ENCODE peak calls at places on chromosomes 7 and 10, in seven cellular contexts. W is left ventricle myocardium inferior, V is small intestine, S is mesendoderm, A is body of pancreas, U is SJSA1, P is right lobe of liver. N is an unnamed sample.

GRCh38 chr7:106848851-106849442 is 16.1 kb upstream of the PIK3CG start:
- DNase-seq in A (no peak), P (no peak), U (peak; percentile 83), V (no peak), S (peak; percentile 30), W (no peak), N (no peak)

GRCh38 chr10:7789390-7789789 is 1.4 kb downstream of the ATP5F1C start:
- DNase-seq in U (no peak), W (peak; percentile 49), V (peak; percentile 21), A (no peak), P (peak; percentile 34), S (peak; percentile 11), N (peak; percentile 49)

GRCh38 chr10:59750155-59750945 is 2.9 kb downstream of the MRLN start:
- DNase-seq in W (no peak), V (no peak), U (no peak), S (no peak), A (no peak), P (no peak), N (peak; percentile 31)

GRCh38 chr10:132306951-132307751 is 599 bp downstream of the STK32C start:
- DNase-seq in A (peak; percentile 65), W (peak; percentile 33), P (peak; percentile 68), S (peak; percentile 35), V (peak; percentile 27), U (no peak), N (peak; percentile 79)

GRCh38 chr10:127878474-127879055 is 14.2 kb downstream of the CLRN3 start:
- DNase-seq in W (no peak), S (no peak), A (no peak), U (no peak), P (no peak), V (no peak), N (no peak)

GRCh38 chr7:154473360-154473759 is 421.2 kb downstream of the DPP6 start:
- DNase-seq in V (no peak), P (no peak), U (no peak), A (no peak), W (no peak), S (no peak), N (no peak)

GRCh38 chr7:66099551-66100407 is 14.9 kb upstream of the CRCP start:
- DNase-seq in A (peak; percentile 81), V (peak; percentile 95), U (peak; percentile 72), P (peak; percentile 47), S (peak; percentile 93), W (peak; percentile 41), N (peak; percentile 77)

GRCh38 chr10:89301231-89301630 is 615 bp upstream of the IFIT2 start:
- DNase-seq in S (no peak), A (no peak), W (no peak), U (peak; percentile 35), V (peak; percentile 54), P (no peak), N (no peak)

GRCh38 chr10:102675887-102676616 is 31.8 kb downstream of the TRIM8 start:
- DNase-seq in A (no peak), V (no peak), U (peak; percentile 91), S (no peak), W (no peak), P (no peak), N (no peak)

GRCh38 chr10:119237722-119238436 is 30.5 kb downstream of the GRK5 start:
- DNase-seq in A (no peak), W (no peak), S (peak; percentile 40), U (no peak), P (no peak), V (peak; percentile 58), N (no peak)

GRCh38 chr7:36388423-36388822 is 1.2 kb upstream of the ANLN start:
- DNase-seq in V (no peak), S (no peak), P (no peak), A (no peak), U (no peak), W (no peak), N (no peak)

GRCh38 chr10:79221110-79222051 is 125.9 kb upstream of the PPIF start:
- DNase-seq in W (peak; percentile 83), S (peak; percentile 35), P (no peak), A (peak; percentile 69), U (no peak), V (peak; percentile 75), N (peak; percentile 95)

GRCh38 chr7:16129431-16130126 is 291.8 kb downstream of the CRPPA start:
- DNase-seq in P (no peak), A (no peak), U (peak; percentile 90), V (no peak), W (no peak), S (no peak), N (no peak)

GRCh38 chr7:51265066-51265907 is 51.3 kb downstream of the COBL start:
- DNase-seq in V (peak; percentile 83), W (no peak), A (peak; percentile 58), S (no peak), U (no peak), P (peak; percentile 70), N (no peak)

GRCh38 chr7:95545007-95545615 is 51.2 kb downstream of the PDK4 start:
- DNase-seq in V (peak; percentile 92), S (peak; percentile 67), W (no peak), U (peak; percentile 43), A (peak; percentile 71), P (no peak), N (no peak)

GRCh38 chr10:116796910-116797513 is 52.3 kb upstream of the ENO4 start:
- DNase-seq in P (peak; percentile 72), U (peak; percentile 50), V (peak; percentile 65), S (peak; percentile 81), A (peak; percentile 82), W (peak; percentile 54), N (peak; percentile 83)

GRCh38 chr7:1675036-1675671 is 5.1 kb downstream of the ELFN1 start:
- DNase-seq in W (no peak), V (no peak), U (no peak), P (no peak), A (peak; percentile 9), S (no peak), N (peak; percentile 41)

GRCh38 chr10:106716375-106716774 is 448.1 kb downstream of the SORCS1 start:
- DNase-seq in V (no peak), P (no peak), W (no peak), S (no peak), A (no peak), U (no peak), N (no peak)

GRCh38 chr7:24573554-24574338 is 494 bp downstream of the PALS2 start:
- DNase-seq in A (peak; percentile 50), P (peak; percentile 59), W (peak; percentile 42), V (peak; percentile 43), U (peak; percentile 56), S (peak; percentile 77), N (peak; percentile 81)

GRCh38 chr10:100866575-100867098 is 46.1 kb upstream of the SLF2 start:
- DNase-seq in S (peak; percentile 56), P (no peak), A (no peak), U (no peak), V (no peak), W (no peak), N (no peak)

GRCh38 chr7:363626-364025 is 73.7 kb downstream of the FOXL3 start:
- DNase-seq in V (no peak), P (peak; percentile 15), U (no peak), W (peak; percentile 9), A (no peak), S (no peak), N (peak; percentile 12)
- H3K27me3 ChIP-seq in V (no peaks in the 10 kb centered on the region), P (no peaks in the 10 kb centered on the region), U (peaks cover 25% of the 10 kb centered on the region), W (peaks cover 68% of the 10 kb centered on the region), A (no peaks in the 10 kb centered on the region), S (no peaks in the 10 kb centered on the region), N (no peaks in the 10 kb centered on the region)

GRCh38 chr7:22935269-22935668 is 78.7 kb downstream of the HYCC1 start:
- DNase-seq in P (no peak), W (no peak), S (no peak), A (no peak), U (no peak), V (no peak), N (no peak)

GRCh38 chr7:22934473-22935065 is 79.4 kb downstream of the HYCC1 start:
- DNase-seq in V (no peak), A (no peak), S (peak; percentile 78), P (no peak), W (no peak), U (no peak), N (no peak)

GRCh38 chr7:22937946-22938345 is 76.0 kb downstream of the HYCC1 start:
- DNase-seq in V (no peak), U (no peak), W (no peak), P (no peak), S (peak; percentile 44), A (no peak), N (no peak)

GRCh38 chr7:22934023-22934422 is 79.9 kb downstream of the HYCC1 start:
- DNase-seq in P (no peak), U (no peak), S (peak; percentile 46), W (no peak), A (no peak), V (no peak), N (no peak)

DNA sequence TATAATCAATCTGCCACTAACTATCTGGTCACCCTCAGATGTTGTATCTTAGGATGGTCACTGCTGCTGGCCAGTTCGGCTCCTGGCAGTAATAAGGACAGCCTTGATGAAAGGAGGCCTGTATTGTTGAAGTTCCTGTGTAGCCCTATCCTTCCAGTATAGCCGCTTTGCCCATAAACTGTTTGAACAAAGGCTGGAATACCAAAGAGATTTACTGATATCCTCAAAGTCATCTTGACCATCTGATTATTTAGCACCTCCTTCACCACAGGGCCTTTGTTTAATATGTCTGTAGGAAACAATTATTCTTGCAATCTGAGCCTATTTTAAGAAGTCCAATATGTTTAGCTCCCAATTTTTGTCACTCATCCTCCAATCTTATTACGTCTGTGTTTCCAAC is 77.7 kb downstream of the HYCC1 start:
- DNase-seq in U (no peak), A (no peak), V (no peak), P (no peak), W (no peak), S (no peak), N (no peak)
- H3K4me1 ChIP-seq in U (no peaks in the 10 kb centered on the region), A (peaks cover 7% of the 10 kb centered on the region), V (no peaks in the 10 kb centered on the region), P (no peaks in the 10 kb centered on the region), W (peaks cover 13% of the 10 kb centered on the region), S (peaks cover 6% of the 10 kb centered on the region), N (peaks cover 1% of the 10 kb centered on the region)

DNA sequence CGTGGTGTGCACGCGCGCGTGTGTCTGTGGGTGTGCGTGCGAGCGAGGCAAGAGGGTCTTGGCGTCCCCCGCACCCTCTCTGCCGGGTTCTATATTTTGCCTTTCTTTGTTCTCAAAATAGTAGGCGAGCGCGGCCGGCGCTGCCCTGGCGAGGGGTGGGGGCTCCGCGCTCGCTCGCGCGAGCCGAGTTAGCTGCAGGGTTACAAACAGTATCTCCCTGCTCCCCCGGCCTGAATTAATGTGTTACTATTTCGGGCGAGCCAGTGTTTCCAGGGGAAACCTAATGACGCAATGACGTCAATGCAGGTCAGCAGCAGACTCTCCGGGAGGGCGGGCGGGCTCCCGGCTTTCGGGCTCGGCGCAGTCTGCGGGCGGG is 73.8 kb upstream of the LEP start:
- DNase-seq in W (no peak), U (no peak), V (peak; percentile 8), P (peak; percentile 24), A (peak; percentile 66), S (peak; percentile 60), N (peak; percentile 52)
- H3K27me3 ChIP-seq in W (peaks cover 100% of the 10 kb centered on the region), U (peaks cover 59% of the 10 kb centered on the region), V (peaks cover 14% of the 10 kb centered on the region), P (peaks cover 26% of the 10 kb centered on the region), A (peaks cover 4% of the 10 kb centered on the region), S (peaks cover 32% of the 10 kb centered on the region), N (no peaks in the 10 kb centered on the region)

DNA sequence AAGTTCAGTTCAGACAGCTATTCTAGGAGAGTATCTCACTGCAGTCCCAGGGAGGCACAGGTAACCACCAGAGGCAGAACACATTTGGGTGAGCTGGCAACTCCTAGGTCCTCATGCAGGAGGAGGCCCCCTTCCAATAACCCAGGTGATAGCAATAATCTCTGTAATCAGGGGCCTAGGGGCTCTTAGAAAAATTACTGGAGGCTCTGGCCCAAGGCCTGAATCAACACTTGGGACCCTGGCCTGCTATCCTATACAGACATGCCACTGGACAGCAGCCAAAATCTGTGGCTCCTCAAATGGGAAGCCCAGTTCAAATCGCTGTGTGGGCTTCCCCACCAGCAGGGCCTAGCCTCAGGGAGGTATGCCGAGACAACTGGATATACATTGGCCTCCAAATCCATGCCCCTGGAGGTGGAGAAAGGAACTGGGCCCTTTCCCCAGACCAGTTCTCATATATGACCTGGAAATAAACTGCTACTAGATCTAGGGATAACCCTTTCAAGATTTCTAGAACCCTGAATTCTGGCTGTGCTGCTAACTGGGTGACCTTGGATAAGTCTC is 1.6 kb downstream of the AVPI1 start:
- DNase-seq in S (peak; percentile 88), A (no peak), P (peak; percentile 40), W (no peak), U (no peak), V (peak; percentile 46), N (no peak)
- H3K4me1 ChIP-seq in S (peaks cover 3% of the 10 kb centered on the region), A (peaks cover 54% of the 10 kb centered on the region), P (no peaks in the 10 kb centered on the region), W (peaks cover 63% of the 10 kb centered on the region), U (peaks cover 45% of the 10 kb centered on the region), V (peaks cover 5% of the 10 kb centered on the region), N (peaks cover 17% of the 10 kb centered on the region)

N was measured in right cardiac atrium.